ENCODE peak calls at places on chromosomes 7 and 10, in seven cellular contexts. K, E, R, H, Y, X and T are unnamed samples.
A peak's percentile ranks its signal among the peaks of the same experiment; 100 is the strongest.

GRCh38 chr7:13894956-13895355 is 94.5 kb downstream of the ETV1 start:
- DNase-seq in K (no peak), E (no peak), R (no peak), H (no peak), Y (no peak), X (no peak), T (no peak)

GRCh38 chr10:93567277-93568104 is 1.0 kb downstream of the FFAR4 start:
- DNase-seq in K (no peak), E (no peak), R (no peak), H (no peak), Y (no peak), X (no peak), T (no peak)

GRCh38 chr10:11205026-11205772 is 187.5 kb downstream of the CELF2 start:
- DNase-seq in K (no peak), E (no peak), R (no peak), H (no peak), Y (no peak), X (no peak), T (no peak)

GRCh38 chr10:131644864-131645658 is 255.7 kb upstream of the PPP2R2D start:
- DNase-seq in K (no peak), E (no peak), R (no peak), H (no peak), Y (no peak), X (no peak), T (no peak)

GRCh38 chr7:5284304-5285281 is 1.9 kb downstream of the SLC29A4 start:
- DNase-seq in K (no peak), E (no peak), R (no peak), H (peak; percentile 70), Y (peak; percentile 69), X (peak; percentile 69), T (peak; percentile 66)

GRCh38 chr10:102405108-102405561 is 9.6 kb downstream of the NFKB2 start:
- DNase-seq in K (no peak), E (no peak), R (no peak), H (no peak), Y (no peak), X (no peak), T (no peak)

GRCh38 chr7:131890191-131890590 is 333.8 kb upstream of the PODXL start:
- DNase-seq in K (no peak), E (no peak), R (no peak), H (no peak), Y (no peak), X (no peak), T (no peak)

GRCh38 chr7:139054101-139054500 is 18.3 kb upstream of the ZC3HAV1L start:
- DNase-seq in K (no peak), E (no peak), R (no peak), H (no peak), Y (no peak), X (no peak), T (no peak)

GRCh38 chr7:132760241-132760616 is 184.0 kb upstream of the PLXNA4 start:
- DNase-seq in K (no peak), E (no peak), R (no peak), H (no peak), Y (no peak), X (no peak), T (no peak)

GRCh38 chr10:64430690-64431323 is 909.6 kb downstream of the REEP3 start:
- DNase-seq in K (no peak), E (no peak), R (peak; percentile 8), H (peak; percentile 4), Y (no peak), X (no peak), T (no peak)
- TF ChIP-seq CTCF in K (no peak), E (no peak), R (peak; percentile 26), H (no peak), Y (peak; percentile 11), X (no peak), T (peak; percentile 51)

GRCh38 chr10:105243381-105243780 is 602.3 kb downstream of the SORCS3 start:
- DNase-seq in K (no peak), E (no peak), R (no peak), H (no peak), Y (no peak), X (no peak), T (no peak)

GRCh38 chr10:105239311-105240215 is 598.5 kb downstream of the SORCS3 start:
- DNase-seq in K (no peak), E (peak; percentile 25), R (no peak), H (no peak), Y (no peak), X (no peak), T (no peak)

GRCh38 chr10:105243825-105244224 is 602.7 kb downstream of the SORCS3 start:
- DNase-seq in K (no peak), E (no peak), R (no peak), H (no peak), Y (no peak), X (no peak), T (no peak)

GRCh38 chr10:105237685-105238084 is 596.6 kb downstream of the SORCS3 start:
- DNase-seq in K (no peak), E (no peak), R (no peak), H (no peak), Y (no peak), X (no peak), T (no peak)

GRCh38 chr10:105241254-105241653 is 600.2 kb downstream of the SORCS3 start:
- DNase-seq in K (no peak), E (no peak), R (no peak), H (no peak), Y (no peak), X (no peak), T (no peak)
- TF ChIP-seq CTCF in K (no peak), E (no peak), R (no peak), H (no peak), Y (no peak), X (no peak), T (no peak)

GRCh38 chr10:70267161-70267933 is 16.5 kb downstream of the NPFFR1 start:
- DNase-seq in K (no peak), E (no peak), R (peak; percentile 87), H (peak; percentile 41), Y (no peak), X (no peak), T (peak; percentile 93)
- TF ChIP-seq CTCF in K (no peak), E (no peak), R (peak; percentile 28), H (peak; percentile 52), Y (peak; percentile 34), X (no peak), T (peak; percentile 41)

GRCh38 chr7:66015440-66016130 is 33.6 kb upstream of the GUSB start:
- DNase-seq in K (no peak), E (no peak), R (no peak), H (no peak), Y (no peak), X (no peak), T (no peak)

GRCh38 chr7:66016131-66016461 is 34.1 kb upstream of the GUSB start:
- DNase-seq in K (no peak), E (no peak), R (peak; percentile 33), H (no peak), Y (no peak), X (no peak), T (peak; percentile 17)

GRCh38 chr7:66013938-66014337 is 31.9 kb upstream of the GUSB start:
- DNase-seq in K (peak; percentile 29), E (peak; percentile 49), R (peak; percentile 74), H (peak; percentile 46), Y (peak; percentile 60), X (no peak), T (no peak)
- TF ChIP-seq CTCF in K (peak; percentile 47), E (peak; percentile 56), R (peak; percentile 79), H (peak; percentile 36), Y (peak; percentile 35), X (no peak), T (peak; percentile 51)

GRCh38 chr10:1360581-1361164 is 304.5 kb downstream of the WDR37 start:
- DNase-seq in K (no peak), E (no peak), R (no peak), H (no peak), Y (no peak), X (no peak), T (no peak)

GRCh38 chr10:1358860-1359598 is 302.8 kb downstream of the WDR37 start:
- DNase-seq in K (no peak), E (no peak), R (no peak), H (no peak), Y (no peak), X (no peak), T (no peak)

GRCh38 chr10:1361411-1362105 is 305.4 kb downstream of the WDR37 start:
- DNase-seq in K (no peak), E (no peak), R (no peak), H (no peak), Y (no peak), X (no peak), T (no peak)

GRCh38 chr10:1359599-1359955 is 303.4 kb downstream of the WDR37 start:
- DNase-seq in K (no peak), E (no peak), R (no peak), H (no peak), Y (no peak), X (no peak), T (no peak)

GRCh38 chr10:1360011-1360580 is 303.9 kb downstream of the WDR37 start:
- DNase-seq in K (no peak), E (no peak), R (no peak), H (no peak), Y (no peak), X (no peak), T (no peak)
- TF ChIP-seq CTCF in K (no peak), E (no peak), R (no peak), H (peak; percentile 8), Y (no peak), X (peak; percentile 0), T (peak; percentile 22)